ENCODE peak calls at places on chromosome 1, in eight cellular contexts. U is neural crest cell, A is gastrocnemius medialis, V is right atrium auricular region, D is ovary, T is lower lobe of right lung, Z is AG04450, G is stomach. C is an unnamed sample.

GRCh38 chr1:14524816-14525215 is 73.7 kb upstream of the KAZN start:
- DNase-seq in V (no peak), T (no peak), Z (no peak), A (no peak), G (no peak), U (no peak), D (no peak), C (no peak)

GRCh38 chr1:235952950-235953615 is 86.4 kb upstream of the LYST start:
- DNase-seq in A (no peak), Z (no peak), U (no peak), T (no peak), V (no peak), D (no peak), G (no peak), C (no peak)

GRCh38 chr1:55695151-55695550 is 480.0 kb upstream of the USP24 start:
- DNase-seq in U (no peak), G (no peak), T (no peak), Z (no peak), D (no peak), A (no peak), V (no peak), C (no peak)

GRCh38 chr1:17465186-17465585 is 25.7 kb upstream of the RCC2 start:
- DNase-seq in V (no peak), U (no peak), D (no peak), T (no peak), Z (no peak), G (no peak), A (no peak), C (no peak)

GRCh38 chr1:6041432-6042062 is 4.1 kb upstream of the KCNAB2 start:
- DNase-seq in V (no peak), D (peak; percentile 32), U (peak; percentile 58), T (peak; percentile 70), Z (no peak), A (no peak), G (peak; percentile 32), C (peak; percentile 46)

GRCh38 chr1:237677979-237678378 is 212.7 kb downstream of the ZP4 start:
- DNase-seq in D (no peak), A (no peak), U (no peak), G (no peak), T (no peak), V (no peak), Z (peak; percentile 47), C (peak; percentile 8)

GRCh38 chr1:211330282-211330936 is 3.8 kb downstream of the TRAF5 start:
- DNase-seq in D (no peak), V (no peak), G (no peak), A (no peak), T (no peak), Z (no peak), U (no peak), C (no peak)

GRCh38 chr1:172354291-172354940 is 66.1 kb upstream of the C1orf105 start:
- DNase-seq in V (no peak), A (no peak), Z (no peak), G (no peak), D (no peak), U (no peak), T (no peak), C (no peak)

GRCh38 chr1:168801032-168801745 is 72.2 kb upstream of the DPT start:
- DNase-seq in D (no peak), Z (no peak), V (no peak), T (no peak), G (no peak), U (no peak), A (no peak), C (peak; percentile 76)

GRCh38 chr1:203025721-203026665 is at the start of gene PPFIA4:
- DNase-seq in Z (peak; percentile 58), D (peak; percentile 86), T (peak; percentile 90), G (peak; percentile 89), A (peak; percentile 75), U (peak; percentile 83), V (peak; percentile 81), C (peak; percentile 94)

GRCh38 chr1:203031467-203031866 is 5.2 kb downstream of the PPFIA4 start:
- DNase-seq in G (no peak), A (no peak), Z (no peak), D (no peak), T (no peak), U (no peak), V (peak; percentile 11), C (no peak)

GRCh38 chr1:203028784-203029553 is 2.7 kb downstream of the PPFIA4 start:
- DNase-seq in G (no peak), V (peak; percentile 62), T (no peak), A (peak; percentile 62), Z (no peak), D (no peak), U (no peak), C (no peak)

GRCh38 chr1:203028067-203028783 is 1.9 kb downstream of the PPFIA4 start:
- DNase-seq in V (peak; percentile 40), U (no peak), A (no peak), T (no peak), Z (no peak), G (no peak), D (no peak), C (no peak)

DNA sequence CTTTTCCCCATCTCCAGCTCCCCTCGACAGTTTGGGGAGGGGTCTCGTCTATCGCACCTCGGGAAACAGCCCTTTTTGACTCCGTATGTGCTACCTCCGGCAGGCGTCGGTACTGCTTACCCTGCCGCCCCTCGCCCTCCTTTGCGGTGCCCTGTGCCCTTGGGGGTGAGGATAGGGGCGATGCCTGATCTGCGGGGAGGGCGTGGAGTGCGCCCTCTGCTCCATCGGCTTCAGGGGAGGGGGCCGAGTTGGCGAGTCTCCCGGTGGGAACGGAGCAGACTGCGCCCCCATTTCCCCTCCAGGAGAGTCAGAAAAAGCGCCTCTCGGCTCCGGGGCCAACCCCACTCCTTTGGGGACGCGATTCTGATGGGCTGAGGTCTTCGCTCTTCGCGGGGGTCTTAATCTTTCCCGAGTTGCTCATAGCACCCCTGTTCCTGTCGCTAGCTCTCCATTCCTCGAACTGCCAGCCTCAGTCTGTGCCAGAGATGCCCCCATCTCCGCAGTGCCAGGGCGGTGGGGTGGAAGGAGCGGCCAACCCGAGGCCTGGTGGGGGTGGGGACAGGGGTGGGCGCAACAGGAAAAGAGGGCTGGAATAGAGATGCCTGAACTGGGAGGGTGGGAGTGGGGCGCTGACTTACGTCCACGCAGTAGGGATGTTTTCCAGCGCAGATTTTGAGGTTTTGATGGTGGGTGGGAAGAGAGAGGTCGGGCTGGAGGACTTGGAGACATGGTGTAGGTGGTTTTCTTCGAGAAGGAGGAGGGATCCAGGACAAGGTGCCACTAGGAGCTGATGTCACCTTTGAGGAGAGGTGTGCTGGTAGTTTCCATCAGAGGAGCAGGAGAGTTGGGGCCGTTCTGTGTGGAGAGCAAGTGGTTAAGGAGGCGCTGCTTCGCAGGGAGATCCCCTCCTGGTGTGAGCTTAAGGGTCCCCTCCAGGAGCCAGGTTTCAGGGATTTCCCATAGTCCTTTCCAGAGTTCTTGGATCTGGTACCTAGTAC is 674 bp downstream of the PPFIA4 start:
- DNase-seq in A (no peak), Z (no peak), D (no peak), T (no peak), G (peak; percentile 24), V (peak; percentile 56), U (no peak), C (no peak)
- TF ChIP-seq CTCF in A (no peak), Z (no peak), D (no peak), T (no peak), G (no peak), V (peak; percentile 3), U (peak; percentile 42), C (no peak)

GRCh38 chr1:182700351-182700709 is 15.9 kb upstream of the RGS8 start:
- DNase-seq in V (no peak), Z (no peak), U (no peak), T (no peak), A (no peak), D (no peak), G (no peak), C (no peak)
- TF ChIP-seq CTCF in V (no peak), Z (no peak), U (no peak), T (no peak), A (no peak), D (no peak), G (no peak), C (no peak)

DNA sequence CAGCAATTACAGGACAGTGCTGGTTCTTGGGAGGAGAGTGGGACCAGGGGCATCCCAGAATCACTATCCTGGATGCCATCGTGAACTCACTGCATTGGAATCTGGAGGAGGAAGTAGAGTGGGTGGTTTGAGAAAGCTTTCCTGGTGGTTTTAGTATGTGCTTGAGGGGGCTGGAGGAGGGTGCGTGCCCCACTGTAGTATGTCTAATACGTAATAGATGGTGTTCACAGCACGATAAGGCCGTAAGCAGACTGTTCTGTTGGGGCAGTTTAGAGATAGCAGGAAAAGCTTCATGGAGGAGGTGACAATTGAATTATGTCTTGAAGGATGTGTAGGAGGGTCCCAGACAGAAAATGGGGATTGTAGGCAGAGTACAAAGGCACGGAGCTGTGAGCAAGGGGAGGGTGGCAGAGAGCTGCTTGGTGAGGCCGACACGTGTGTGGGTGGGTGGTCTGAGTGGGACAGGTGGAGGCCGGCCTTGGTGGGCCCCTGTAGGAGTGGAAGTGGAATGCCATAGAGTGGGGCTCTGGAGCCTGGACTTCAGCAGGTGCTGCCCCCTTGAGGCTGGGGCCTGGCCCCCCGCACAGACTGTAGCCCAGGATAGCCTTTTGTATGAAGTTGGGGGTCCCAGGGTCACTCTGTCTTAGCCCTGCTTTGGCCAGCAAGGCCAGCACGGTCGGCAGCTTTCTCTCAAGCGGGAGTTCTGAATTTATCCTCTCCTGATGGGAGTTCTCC is 37.0 kb downstream of the IL6R start:
- DNase-seq in G (no peak), D (no peak), U (no peak), V (no peak), A (no peak), Z (no peak), T (no peak), C (no peak)
- TF ChIP-seq CTCF in G (peak; percentile 21), D (no peak), U (peak; percentile 42), V (peak; percentile 57), A (peak; percentile 49), Z (peak; percentile 34), T (peak; percentile 36), C (peak; percentile 40)

DNA sequence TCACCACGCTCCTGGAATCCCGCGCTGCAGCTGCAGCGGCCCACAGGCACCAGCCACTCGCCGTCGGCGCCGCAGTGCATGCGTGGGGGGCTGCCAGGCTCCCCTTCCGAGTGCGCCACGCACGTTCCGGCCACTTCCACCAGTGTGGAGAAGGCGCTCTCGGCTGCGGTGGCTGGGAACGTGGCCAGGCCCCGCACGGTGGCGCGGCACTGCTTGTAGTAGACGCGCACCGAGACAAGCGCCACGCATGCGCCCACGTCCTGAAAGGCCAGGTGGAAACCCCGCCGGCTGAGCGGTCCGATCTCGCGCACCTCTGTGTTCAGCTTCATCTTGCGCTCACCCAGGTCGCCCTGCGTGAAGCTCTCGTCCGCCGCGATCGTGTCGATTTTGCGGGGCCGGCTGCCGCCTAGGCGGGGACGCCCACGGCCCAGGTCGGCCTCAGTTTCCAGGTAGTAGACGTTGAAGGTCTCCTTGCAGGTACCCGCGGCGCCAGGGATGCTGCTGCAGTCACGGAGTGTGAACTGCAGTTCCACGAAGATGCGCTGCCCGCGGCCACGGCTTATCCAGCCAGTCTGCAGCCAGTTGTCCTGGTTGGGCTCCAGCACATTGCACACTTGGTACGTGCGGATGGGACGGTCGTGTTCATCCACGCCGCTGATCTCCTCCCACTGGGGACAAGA is 3.4 kb downstream of the EPHA10 start:
- DNase-seq in U (no peak), Z (no peak), A (no peak), D (no peak), G (no peak), V (no peak), T (no peak), C (no peak)
- TF ChIP-seq CTCF in U (no peak), Z (no peak), A (no peak), D (no peak), G (no peak), V (no peak), T (no peak), C (no peak)

GRCh38 chr1:36595921-36596320 is 113.2 kb upstream of the CSF3R start:
- DNase-seq in U (no peak), A (no peak), G (no peak), Z (no peak), V (no peak), T (no peak), D (no peak), C (no peak)
- TF ChIP-seq CTCF in U (no peak), A (no peak), G (no peak), Z (no peak), V (no peak), T (no peak), D (no peak), C (no peak)

C was measured in Calu3.